ENCODE peak calls at places on chromosomes 6 and 20, in eight cellular contexts. R is CD4-positive, alpha-beta T cell; S is omental fat pad; F is cardiac fibroblast; E is left ventricle myocardium inferior; A is AG04450; T is kidney; O is A549. I is an unnamed sample.

GRCh38 chr6:41638801-41639555 is 710 bp downstream of the MDFI start:
- DNase-seq in R (no peak), S (no peak), F (peak; percentile 35), E (no peak), A (no peak), T (peak; percentile 74), O (no peak), I (peak; percentile 43)

GRCh38 chr20:61814244-61814643 is 251.4 kb downstream of the TAF4 start:
- DNase-seq in R (no peak), S (no peak), F (no peak), E (no peak), A (no peak), T (peak; percentile 65), O (no peak), I (peak; percentile 17)

GRCh38 chr20:4896971-4897497 is 104.3 kb downstream of the SLC23A2 start:
- DNase-seq in R (no peak), S (no peak), F (no peak), E (no peak), A (no peak), T (no peak), O (no peak), I (no peak)

GRCh38 chr20:47355489-47356219 is 845 bp downstream of the ZMYND8 start:
- DNase-seq in R (no peak), S (no peak), F (no peak), E (no peak), A (no peak), T (no peak), O (no peak), I (peak; percentile 13)

GRCh38 chr6:41371461-41371991 is 36.1 kb downstream of the NCR2 start:
- DNase-seq in R (no peak), S (no peak), F (peak; percentile 58), E (peak; percentile 39), A (peak; percentile 6), T (peak; percentile 89), O (no peak), I (no peak)

GRCh38 chr6:106446983-106447382 is 86.5 kb downstream of the CRYBG1 start:
- DNase-seq in R (no peak), S (no peak), F (no peak), E (no peak), A (no peak), T (no peak), O (peak; percentile 21), I (no peak)

GRCh38 chr6:35219683-35220326 is 6.0 kb downstream of the SCUBE3 start:
- DNase-seq in R (no peak), S (no peak), F (no peak), E (no peak), A (no peak), T (no peak), O (no peak), I (no peak)

GRCh38 chr6:46175976-46176375 is 5.2 kb upstream of the ENPP5 start:
- DNase-seq in R (no peak), S (no peak), F (no peak), E (no peak), A (no peak), T (no peak), O (no peak), I (no peak)

GRCh38 chr6:46410330-46410953 is 80.8 kb downstream of the RCAN2 start:
- DNase-seq in R (no peak), S (no peak), F (peak; percentile 75), E (no peak), A (no peak), T (no peak), O (no peak), I (no peak)

DNA sequence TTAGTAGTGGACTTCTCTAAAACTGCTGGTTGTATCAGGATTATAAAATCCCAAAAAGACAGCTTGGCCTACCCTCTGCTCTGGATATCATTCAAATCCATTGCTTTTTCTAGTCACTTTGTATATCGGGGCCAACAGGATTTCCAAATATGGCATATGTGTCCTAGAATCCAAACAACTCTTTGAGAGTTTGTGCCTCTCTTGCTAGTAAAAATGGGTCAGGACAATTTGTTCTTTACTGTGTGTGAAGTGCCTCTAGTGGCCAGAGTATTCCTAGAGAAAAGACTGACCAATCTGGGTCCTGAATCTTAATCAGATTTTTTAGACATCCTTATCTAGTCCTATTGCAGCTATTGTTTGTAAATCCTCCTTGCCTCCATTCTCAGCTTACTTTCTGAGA is 33.5 kb upstream of the MANEA start:
- DNase-seq in R (no peak), S (no peak), F (no peak), E (no peak), A (no peak), T (no peak), O (no peak), I (no peak)
- TF ChIP-seq CTCF in R (no peak), S (no peak), F (no peak), E (peak; percentile 44), A (no peak), T (no peak), O (no peak), I (no peak)

DNA sequence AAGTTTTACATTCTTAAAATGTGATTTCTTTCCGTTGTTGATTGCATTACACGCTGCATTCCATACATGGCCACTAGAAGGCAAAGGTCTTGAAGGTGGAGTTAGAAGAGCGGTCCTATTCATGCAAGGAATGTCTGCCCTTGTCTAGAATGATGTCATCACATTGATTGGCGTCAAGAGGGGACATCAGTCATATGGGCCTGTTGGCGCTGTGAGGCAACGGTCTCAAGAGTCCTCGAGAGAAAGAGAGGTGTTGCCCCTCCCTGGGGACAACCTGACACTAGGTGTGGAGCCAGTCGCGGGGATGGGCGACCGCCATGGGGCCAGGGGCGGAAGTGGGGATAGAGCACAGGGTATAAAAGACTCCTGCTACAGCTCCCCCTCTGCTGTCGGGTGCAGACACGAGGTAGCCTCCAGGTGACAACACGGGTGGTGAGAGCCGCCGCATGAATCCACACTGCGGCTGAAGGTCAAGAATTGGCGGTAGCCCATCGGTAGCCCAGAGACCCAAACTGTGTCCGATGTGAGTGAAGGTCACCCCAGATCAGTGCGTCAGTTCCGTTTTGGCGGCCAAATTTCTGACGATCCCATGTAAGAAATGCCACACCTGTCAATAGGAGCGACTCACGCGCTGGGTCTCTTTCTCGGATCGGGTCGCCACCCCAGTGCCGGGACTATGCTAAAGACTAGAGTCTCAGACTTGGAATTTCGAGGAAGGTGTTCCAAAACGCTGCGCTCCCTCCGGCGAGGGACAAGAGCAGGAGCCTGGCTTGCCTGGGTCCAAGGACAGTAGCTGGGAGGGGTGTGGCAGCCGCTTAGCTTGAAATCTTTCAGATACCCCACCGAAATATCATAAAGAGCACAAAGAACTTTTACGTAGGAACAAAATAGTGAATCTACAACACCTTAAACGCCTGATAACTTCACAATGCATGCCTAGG is 93.2 kb upstream of the ZNF184 start:
- DNase-seq in R (no peak), S (no peak), F (no peak), E (no peak), A (no peak), T (no peak), O (no peak), I (no peak)
- TF ChIP-seq CTCF in R (no peak), S (no peak), F (no peak), E (no peak), A (no peak), T (no peak), O (peak; percentile 31), I (no peak)

GRCh38 chr6:130697661-130698535 is 129.3 kb upstream of the SMLR1 start:
- DNase-seq in R (peak; percentile 41), S (peak; percentile 27), F (peak; percentile 74), E (no peak), A (peak; percentile 36), T (no peak), O (peak; percentile 29), I (no peak)
- TF ChIP-seq CTCF in R (peak; percentile 85), S (no peak), F (peak; percentile 89), E (peak; percentile 62), A (peak; percentile 93), T (peak; percentile 66), O (peak; percentile 62), I (peak; percentile 70)

DNA sequence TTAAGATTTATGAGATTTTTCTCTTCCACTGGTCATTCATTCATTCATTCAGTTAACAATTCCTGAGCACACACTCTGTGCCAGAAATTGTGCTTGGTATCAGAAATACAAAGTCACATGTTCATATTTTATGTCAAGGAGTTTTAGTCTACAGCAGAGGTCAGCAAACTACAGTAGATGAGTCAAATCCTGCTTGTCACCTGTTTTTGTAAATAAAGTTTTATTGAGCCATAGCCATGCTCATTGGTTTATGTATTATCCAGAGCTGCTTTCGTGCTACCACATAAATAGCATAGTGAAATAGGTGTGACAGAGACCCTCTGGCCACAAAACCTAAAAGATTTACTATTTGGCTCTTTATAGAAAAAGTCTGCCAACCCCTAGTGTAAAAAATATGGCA is 46.8 kb downstream of the THEMIS start:
- DNase-seq in R (no peak), S (no peak), F (peak; percentile 44), E (no peak), A (no peak), T (no peak), O (no peak), I (no peak)
- TF ChIP-seq CTCF in R (no peak), S (no peak), F (no peak), E (no peak), A (no peak), T (no peak), O (peak; percentile 15), I (no peak)

DNA sequence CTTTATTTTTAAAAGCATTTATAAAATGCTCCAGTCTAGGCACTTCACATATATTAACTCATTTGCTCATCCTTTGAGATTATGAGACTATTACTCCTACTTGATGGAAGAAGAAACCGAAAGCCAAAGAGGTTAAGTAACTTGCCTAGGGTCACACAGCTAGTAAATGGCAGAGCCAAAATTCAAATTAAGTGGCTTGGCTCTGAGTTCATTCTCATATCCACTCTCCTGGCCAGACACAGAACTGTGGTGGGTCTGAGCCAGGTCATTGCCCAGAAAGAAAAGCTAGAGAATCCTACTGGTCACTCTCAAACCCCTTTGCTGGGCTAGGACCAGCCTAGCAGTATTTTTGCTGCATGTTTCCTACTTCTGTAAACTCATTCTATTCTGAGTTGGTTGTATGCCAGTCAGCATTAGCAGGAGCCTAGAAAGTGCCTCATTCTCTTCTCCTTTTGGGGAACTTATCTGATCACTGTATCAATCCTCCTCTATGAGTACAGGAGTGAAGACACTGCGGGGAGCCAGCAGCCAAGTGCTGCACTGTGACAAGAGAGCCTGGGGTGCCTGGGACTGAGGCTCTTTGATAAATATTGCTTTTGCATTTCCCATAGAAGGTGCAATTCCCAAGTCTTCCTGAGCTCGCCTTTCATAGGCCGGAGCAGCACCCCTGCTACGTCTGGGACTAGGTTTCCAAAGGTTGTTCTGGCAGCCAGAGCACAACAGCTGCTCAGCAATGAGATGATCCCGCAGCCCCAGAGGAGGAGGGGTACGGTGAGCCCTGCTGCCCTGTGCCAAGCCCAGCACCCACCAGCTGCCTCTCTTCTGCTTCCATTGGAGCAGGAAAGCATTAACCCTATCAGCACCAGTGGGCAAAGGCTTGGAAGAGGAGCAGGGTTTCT is 728.3 kb downstream of the MAFB start:
- DNase-seq in R (no peak), S (no peak), F (no peak), E (peak; percentile 21), A (no peak), T (no peak), O (no peak), I (no peak)
- TF ChIP-seq CTCF in R (no peak), S (no peak), F (no peak), E (peak; percentile 28), A (no peak), T (no peak), O (no peak), I (no peak)